ENCODE peak calls at places on chromosomes 12 and 14, in seven cellular contexts. One of them, this sample, is unnamed.

GRCh38 chr12:52151859-52152783 is 39.7 kb downstream of the KRT80 start:
- DNase-seq in naive thymus-derived CD8-positive, alpha-beta T cell: peak; percentile 74
- DNase-seq in activated T-cell treated with anti-CD3 and anti-CD28 coated beads for 4 hours: peak; percentile 62
- DNase-seq in stimulated activated CD4-positive, alpha-beta T cell treated with anti-CD3 and anti-CD28 coated beads, TNF-alpha, amount 100 ng/mL, for 24 hours: peak; percentile 42
- DNase-seq in cardiac fibroblast: peak; percentile 70
- DNase-seq in DMS79: no peak
- DNase-seq in fibroblast of the aortic adventitia: peak; percentile 58
- DNase-seq in this sample: peak; percentile 86

GRCh38 chr12:13204428-13204827 is 7.9 kb downstream of the EMP1 start:
- DNase-seq in naive thymus-derived CD8-positive, alpha-beta T cell: no peak
- DNase-seq in activated T-cell treated with anti-CD3 and anti-CD28 coated beads for 4 hours: no peak
- DNase-seq in stimulated activated CD4-positive, alpha-beta T cell treated with anti-CD3 and anti-CD28 coated beads, TNF-alpha, amount 100 ng/mL, for 24 hours: no peak
- DNase-seq in cardiac fibroblast: peak; percentile 60
- DNase-seq in DMS79: no peak
- DNase-seq in fibroblast of the aortic adventitia: peak; percentile 59
- DNase-seq in this sample: no peak

GRCh38 chr12:104334581-104334980 is 31.0 kb downstream of the EID3 start:
- DNase-seq in naive thymus-derived CD8-positive, alpha-beta T cell: no peak
- DNase-seq in activated T-cell treated with anti-CD3 and anti-CD28 coated beads for 4 hours: no peak
- DNase-seq in stimulated activated CD4-positive, alpha-beta T cell treated with anti-CD3 and anti-CD28 coated beads, TNF-alpha, amount 100 ng/mL, for 24 hours: no peak
- DNase-seq in cardiac fibroblast: peak; percentile 54
- DNase-seq in DMS79: no peak
- DNase-seq in fibroblast of the aortic adventitia: peak; percentile 43
- DNase-seq in this sample: no peak

GRCh38 chr12:57280234-57281062 is 29.5 kb upstream of the STAC3 start:
- DNase-seq in naive thymus-derived CD8-positive, alpha-beta T cell: peak; percentile 68
- DNase-seq in activated T-cell treated with anti-CD3 and anti-CD28 coated beads for 4 hours: peak; percentile 66
- DNase-seq in stimulated activated CD4-positive, alpha-beta T cell treated with anti-CD3 and anti-CD28 coated beads, TNF-alpha, amount 100 ng/mL, for 24 hours: peak; percentile 56
- DNase-seq in cardiac fibroblast: peak; percentile 87
- DNase-seq in DMS79: no peak
- DNase-seq in fibroblast of the aortic adventitia: peak; percentile 93
- DNase-seq in this sample: peak; percentile 54

GRCh38 chr12:68225576-68226476 is at the start of gene IL26:
- DNase-seq in naive thymus-derived CD8-positive, alpha-beta T cell: no peak
- DNase-seq in activated T-cell treated with anti-CD3 and anti-CD28 coated beads for 4 hours: no peak
- DNase-seq in stimulated activated CD4-positive, alpha-beta T cell treated with anti-CD3 and anti-CD28 coated beads, TNF-alpha, amount 100 ng/mL, for 24 hours: no peak
- DNase-seq in cardiac fibroblast: no peak
- DNase-seq in DMS79: no peak
- DNase-seq in fibroblast of the aortic adventitia: peak; percentile 29
- DNase-seq in this sample: no peak

GRCh38 chr14:72888636-72889201 is 5.2 kb downstream of the DPF3 start:
- DNase-seq in naive thymus-derived CD8-positive, alpha-beta T cell: no peak
- DNase-seq in activated T-cell treated with anti-CD3 and anti-CD28 coated beads for 4 hours: no peak
- DNase-seq in stimulated activated CD4-positive, alpha-beta T cell treated with anti-CD3 and anti-CD28 coated beads, TNF-alpha, amount 100 ng/mL, for 24 hours: no peak
- DNase-seq in cardiac fibroblast: peak; percentile 35
- DNase-seq in DMS79: no peak
- DNase-seq in fibroblast of the aortic adventitia: peak; percentile 39
- DNase-seq in this sample: no peak

GRCh38 chr14:23396126-23396525 is 11.9 kb downstream of the MYH6 start:
- DNase-seq in naive thymus-derived CD8-positive, alpha-beta T cell: no peak
- DNase-seq in activated T-cell treated with anti-CD3 and anti-CD28 coated beads for 4 hours: no peak
- DNase-seq in stimulated activated CD4-positive, alpha-beta T cell treated with anti-CD3 and anti-CD28 coated beads, TNF-alpha, amount 100 ng/mL, for 24 hours: no peak
- DNase-seq in cardiac fibroblast: no peak
- DNase-seq in DMS79: no peak
- DNase-seq in fibroblast of the aortic adventitia: no peak
- DNase-seq in this sample: no peak

GRCh38 chr14:64801800-64802199 is 77.9 kb downstream of the SPTB start:
- DNase-seq in naive thymus-derived CD8-positive, alpha-beta T cell: no peak
- DNase-seq in activated T-cell treated with anti-CD3 and anti-CD28 coated beads for 4 hours: no peak
- DNase-seq in stimulated activated CD4-positive, alpha-beta T cell treated with anti-CD3 and anti-CD28 coated beads, TNF-alpha, amount 100 ng/mL, for 24 hours: no peak
- DNase-seq in cardiac fibroblast: peak; percentile 18
- DNase-seq in DMS79: no peak
- DNase-seq in fibroblast of the aortic adventitia: peak; percentile 18
- DNase-seq in this sample: no peak

GRCh38 chr12:123139926-123140674 is 10.8 kb downstream of the PITPNM2 start:
- DNase-seq in naive thymus-derived CD8-positive, alpha-beta T cell: no peak
- DNase-seq in activated T-cell treated with anti-CD3 and anti-CD28 coated beads for 4 hours: no peak
- DNase-seq in stimulated activated CD4-positive, alpha-beta T cell treated with anti-CD3 and anti-CD28 coated beads, TNF-alpha, amount 100 ng/mL, for 24 hours: no peak
- DNase-seq in cardiac fibroblast: peak; percentile 44
- DNase-seq in DMS79: no peak
- DNase-seq in fibroblast of the aortic adventitia: peak; percentile 37
- DNase-seq in this sample: no peak

GRCh38 chr12:51240971-51241370 is 2.3 kb downstream of the DAZAP2 start:
- DNase-seq in naive thymus-derived CD8-positive, alpha-beta T cell: no peak
- DNase-seq in activated T-cell treated with anti-CD3 and anti-CD28 coated beads for 4 hours: no peak
- DNase-seq in stimulated activated CD4-positive, alpha-beta T cell treated with anti-CD3 and anti-CD28 coated beads, TNF-alpha, amount 100 ng/mL, for 24 hours: no peak
- DNase-seq in cardiac fibroblast: no peak
- DNase-seq in DMS79: no peak
- DNase-seq in fibroblast of the aortic adventitia: peak; percentile 36
- DNase-seq in this sample: no peak

GRCh38 chr14:100662850-100663527 is 63.7 kb upstream of the DLK1 start:
- DNase-seq in naive thymus-derived CD8-positive, alpha-beta T cell: peak; percentile 61
- DNase-seq in activated T-cell treated with anti-CD3 and anti-CD28 coated beads for 4 hours: peak; percentile 45
- DNase-seq in stimulated activated CD4-positive, alpha-beta T cell treated with anti-CD3 and anti-CD28 coated beads, TNF-alpha, amount 100 ng/mL, for 24 hours: peak; percentile 44
- DNase-seq in cardiac fibroblast: peak; percentile 73
- DNase-seq in DMS79: no peak
- DNase-seq in fibroblast of the aortic adventitia: peak; percentile 69
- DNase-seq in this sample: peak; percentile 67

GRCh38 chr12:14999421-15000047 is 26.7 kb downstream of the PDE6H start:
- DNase-seq in naive thymus-derived CD8-positive, alpha-beta T cell: no peak
- DNase-seq in activated T-cell treated with anti-CD3 and anti-CD28 coated beads for 4 hours: no peak
- DNase-seq in stimulated activated CD4-positive, alpha-beta T cell treated with anti-CD3 and anti-CD28 coated beads, TNF-alpha, amount 100 ng/mL, for 24 hours: no peak
- DNase-seq in cardiac fibroblast: no peak
- DNase-seq in DMS79: no peak
- DNase-seq in fibroblast of the aortic adventitia: peak; percentile 40
- DNase-seq in this sample: no peak

GRCh38 chr14:80456200-80456599 is 244.9 kb upstream of the DIO2 start:
- DNase-seq in naive thymus-derived CD8-positive, alpha-beta T cell: no peak
- DNase-seq in activated T-cell treated with anti-CD3 and anti-CD28 coated beads for 4 hours: no peak
- DNase-seq in stimulated activated CD4-positive, alpha-beta T cell treated with anti-CD3 and anti-CD28 coated beads, TNF-alpha, amount 100 ng/mL, for 24 hours: no peak
- DNase-seq in cardiac fibroblast: peak; percentile 6
- DNase-seq in DMS79: no peak
- DNase-seq in fibroblast of the aortic adventitia: no peak
- DNase-seq in this sample: no peak

GRCh38 chr12:43113153-43113552 is 438.9 kb downstream of the ADAMTS20 start:
- DNase-seq in naive thymus-derived CD8-positive, alpha-beta T cell: no peak
- DNase-seq in activated T-cell treated with anti-CD3 and anti-CD28 coated beads for 4 hours: no peak
- DNase-seq in stimulated activated CD4-positive, alpha-beta T cell treated with anti-CD3 and anti-CD28 coated beads, TNF-alpha, amount 100 ng/mL, for 24 hours: no peak
- DNase-seq in cardiac fibroblast: peak; percentile 28
- DNase-seq in DMS79: no peak
- DNase-seq in fibroblast of the aortic adventitia: peak; percentile 68
- DNase-seq in this sample: no peak

GRCh38 chr12:115691123-115691522 is 586.4 kb downstream of the MED13L start:
- DNase-seq in naive thymus-derived CD8-positive, alpha-beta T cell: no peak
- DNase-seq in activated T-cell treated with anti-CD3 and anti-CD28 coated beads for 4 hours: no peak
- DNase-seq in stimulated activated CD4-positive, alpha-beta T cell treated with anti-CD3 and anti-CD28 coated beads, TNF-alpha, amount 100 ng/mL, for 24 hours: no peak
- DNase-seq in cardiac fibroblast: no peak
- DNase-seq in DMS79: no peak
- DNase-seq in fibroblast of the aortic adventitia: no peak
- DNase-seq in this sample: no peak

GRCh38 chr12:68224613-68225285 is 861 bp downstream of the IL26 start:
- DNase-seq in naive thymus-derived CD8-positive, alpha-beta T cell: no peak
- DNase-seq in activated T-cell treated with anti-CD3 and anti-CD28 coated beads for 4 hours: no peak
- DNase-seq in stimulated activated CD4-positive, alpha-beta T cell treated with anti-CD3 and anti-CD28 coated beads, TNF-alpha, amount 100 ng/mL, for 24 hours: no peak
- DNase-seq in cardiac fibroblast: peak; percentile 48
- DNase-seq in DMS79: no peak
- DNase-seq in fibroblast of the aortic adventitia: peak; percentile 71
- DNase-seq in this sample: no peak

GRCh38 chr12:121949643-121950397 is 31.4 kb downstream of the CFAP251 start:
- DNase-seq in naive thymus-derived CD8-positive, alpha-beta T cell: no peak
- DNase-seq in activated T-cell treated with anti-CD3 and anti-CD28 coated beads for 4 hours: no peak
- DNase-seq in stimulated activated CD4-positive, alpha-beta T cell treated with anti-CD3 and anti-CD28 coated beads, TNF-alpha, amount 100 ng/mL, for 24 hours: no peak
- DNase-seq in cardiac fibroblast: peak; percentile 85
- DNase-seq in DMS79: no peak
- DNase-seq in fibroblast of the aortic adventitia: peak; percentile 90
- DNase-seq in this sample: no peak

GRCh38 chr14:22926316-22926715 is 2.9 kb downstream of the PRMT5 start:
- DNase-seq in naive thymus-derived CD8-positive, alpha-beta T cell: no peak
- DNase-seq in activated T-cell treated with anti-CD3 and anti-CD28 coated beads for 4 hours: no peak
- DNase-seq in stimulated activated CD4-positive, alpha-beta T cell treated with anti-CD3 and anti-CD28 coated beads, TNF-alpha, amount 100 ng/mL, for 24 hours: no peak
- DNase-seq in cardiac fibroblast: no peak
- DNase-seq in DMS79: no peak
- DNase-seq in fibroblast of the aortic adventitia: no peak
- DNase-seq in this sample: no peak

GRCh38 chr14:61186793-61187641 is 94.1 kb downstream of the TMEM30B start:
- DNase-seq in naive thymus-derived CD8-positive, alpha-beta T cell: no peak
- DNase-seq in activated T-cell treated with anti-CD3 and anti-CD28 coated beads for 4 hours: no peak
- DNase-seq in stimulated activated CD4-positive, alpha-beta T cell treated with anti-CD3 and anti-CD28 coated beads, TNF-alpha, amount 100 ng/mL, for 24 hours: no peak
- DNase-seq in cardiac fibroblast: no peak
- DNase-seq in DMS79: no peak
- DNase-seq in fibroblast of the aortic adventitia: no peak
- DNase-seq in this sample: no peak

GRCh38 chr12:101407054-101407437 is 526 bp downstream of the ARL1 start:
- DNase-seq in naive thymus-derived CD8-positive, alpha-beta T cell: peak; percentile 21
- DNase-seq in activated T-cell treated with anti-CD3 and anti-CD28 coated beads for 4 hours: no peak
- DNase-seq in stimulated activated CD4-positive, alpha-beta T cell treated with anti-CD3 and anti-CD28 coated beads, TNF-alpha, amount 100 ng/mL, for 24 hours: peak; percentile 3
- DNase-seq in cardiac fibroblast: no peak
- DNase-seq in DMS79: peak; percentile 28
- DNase-seq in fibroblast of the aortic adventitia: no peak
- DNase-seq in this sample: no peak

GRCh38 chr14:59200214-59200613 is 11.7 kb downstream of the DAAM1 start:
- DNase-seq in naive thymus-derived CD8-positive, alpha-beta T cell: no peak
- DNase-seq in activated T-cell treated with anti-CD3 and anti-CD28 coated beads for 4 hours: no peak
- DNase-seq in stimulated activated CD4-positive, alpha-beta T cell treated with anti-CD3 and anti-CD28 coated beads, TNF-alpha, amount 100 ng/mL, for 24 hours: no peak
- DNase-seq in cardiac fibroblast: no peak
- DNase-seq in DMS79: no peak
- DNase-seq in fibroblast of the aortic adventitia: no peak
- DNase-seq in this sample: no peak

GRCh38 chr12:131855521-131856142 is 27.4 kb downstream of the MMP17 start:
- DNase-seq in naive thymus-derived CD8-positive, alpha-beta T cell: no peak
- DNase-seq in activated T-cell treated with anti-CD3 and anti-CD28 coated beads for 4 hours: no peak
- DNase-seq in stimulated activated CD4-positive, alpha-beta T cell treated with anti-CD3 and anti-CD28 coated beads, TNF-alpha, amount 100 ng/mL, for 24 hours: no peak
- DNase-seq in cardiac fibroblast: no peak
- DNase-seq in DMS79: no peak
- DNase-seq in fibroblast of the aortic adventitia: no peak
- DNase-seq in this sample: no peak

GRCh38 chr12:42564540-42564939 is 25.0 kb downstream of the PRICKLE1 start:
- DNase-seq in naive thymus-derived CD8-positive, alpha-beta T cell: no peak
- DNase-seq in activated T-cell treated with anti-CD3 and anti-CD28 coated beads for 4 hours: no peak
- DNase-seq in stimulated activated CD4-positive, alpha-beta T cell treated with anti-CD3 and anti-CD28 coated beads, TNF-alpha, amount 100 ng/mL, for 24 hours: no peak
- DNase-seq in cardiac fibroblast: peak; percentile 13
- DNase-seq in DMS79: no peak
- DNase-seq in fibroblast of the aortic adventitia: peak; percentile 55
- DNase-seq in this sample: no peak

GRCh38 chr14:27623782-27624181 is 1025.9 kb upstream of the NOVA1 start:
- DNase-seq in naive thymus-derived CD8-positive, alpha-beta T cell: no peak
- DNase-seq in activated T-cell treated with anti-CD3 and anti-CD28 coated beads for 4 hours: no peak
- DNase-seq in stimulated activated CD4-positive, alpha-beta T cell treated with anti-CD3 and anti-CD28 coated beads, TNF-alpha, amount 100 ng/mL, for 24 hours: no peak
- DNase-seq in cardiac fibroblast: no peak
- DNase-seq in DMS79: no peak
- DNase-seq in fibroblast of the aortic adventitia: no peak
- DNase-seq in this sample: no peak

GRCh38 chr12:76685246-76685678 is 78.7 kb upstream of the ZDHHC17 start:
- DNase-seq in naive thymus-derived CD8-positive, alpha-beta T cell: no peak
- DNase-seq in activated T-cell treated with anti-CD3 and anti-CD28 coated beads for 4 hours: no peak
- DNase-seq in stimulated activated CD4-positive, alpha-beta T cell treated with anti-CD3 and anti-CD28 coated beads, TNF-alpha, amount 100 ng/mL, for 24 hours: no peak
- DNase-seq in cardiac fibroblast: peak; percentile 74
- DNase-seq in DMS79: no peak
- DNase-seq in fibroblast of the aortic adventitia: peak; percentile 64
- DNase-seq in this sample: no peak

GRCh38 chr14:24415421-24416253 is 13.8 kb downstream of the CBLN3 start:
- DNase-seq in naive thymus-derived CD8-positive, alpha-beta T cell: no peak
- DNase-seq in activated T-cell treated with anti-CD3 and anti-CD28 coated beads for 4 hours: no peak
- DNase-seq in stimulated activated CD4-positive, alpha-beta T cell treated with anti-CD3 and anti-CD28 coated beads, TNF-alpha, amount 100 ng/mL, for 24 hours: no peak
- DNase-seq in cardiac fibroblast: no peak
- DNase-seq in DMS79: no peak
- DNase-seq in fibroblast of the aortic adventitia: no peak
- DNase-seq in this sample: no peak

GRCh38 chr12:27319848-27320247 is 12.8 kb upstream of the BMAL2 start:
- DNase-seq in naive thymus-derived CD8-positive, alpha-beta T cell: no peak
- DNase-seq in activated T-cell treated with anti-CD3 and anti-CD28 coated beads for 4 hours: no peak
- DNase-seq in stimulated activated CD4-positive, alpha-beta T cell treated with anti-CD3 and anti-CD28 coated beads, TNF-alpha, amount 100 ng/mL, for 24 hours: no peak
- DNase-seq in cardiac fibroblast: no peak
- DNase-seq in DMS79: no peak
- DNase-seq in fibroblast of the aortic adventitia: no peak
- DNase-seq in this sample: no peak

GRCh38 chr14:23539209-23539866 is 12.2 kb downstream of the ZFHX2 start:
- DNase-seq in naive thymus-derived CD8-positive, alpha-beta T cell: peak; percentile 47
- DNase-seq in activated T-cell treated with anti-CD3 and anti-CD28 coated beads for 4 hours: no peak
- DNase-seq in stimulated activated CD4-positive, alpha-beta T cell treated with anti-CD3 and anti-CD28 coated beads, TNF-alpha, amount 100 ng/mL, for 24 hours: no peak
- DNase-seq in cardiac fibroblast: peak; percentile 47
- DNase-seq in DMS79: peak; percentile 37
- DNase-seq in fibroblast of the aortic adventitia: peak; percentile 39
- DNase-seq in this sample: peak; percentile 61

GRCh38 chr12:62732861-62733427 is 202.0 kb downstream of the PPM1H start:
- DNase-seq in naive thymus-derived CD8-positive, alpha-beta T cell: no peak
- DNase-seq in activated T-cell treated with anti-CD3 and anti-CD28 coated beads for 4 hours: no peak
- DNase-seq in stimulated activated CD4-positive, alpha-beta T cell treated with anti-CD3 and anti-CD28 coated beads, TNF-alpha, amount 100 ng/mL, for 24 hours: no peak
- DNase-seq in cardiac fibroblast: peak; percentile 76
- DNase-seq in DMS79: no peak
- DNase-seq in fibroblast of the aortic adventitia: peak; percentile 83
- DNase-seq in this sample: no peak

GRCh38 chr14:57889245-57889644 is 23.4 kb upstream of the SLC35F4 start:
- DNase-seq in naive thymus-derived CD8-positive, alpha-beta T cell: no peak
- DNase-seq in activated T-cell treated with anti-CD3 and anti-CD28 coated beads for 4 hours: no peak
- DNase-seq in stimulated activated CD4-positive, alpha-beta T cell treated with anti-CD3 and anti-CD28 coated beads, TNF-alpha, amount 100 ng/mL, for 24 hours: no peak
- DNase-seq in cardiac fibroblast: peak; percentile 62
- DNase-seq in DMS79: peak; percentile 89
- DNase-seq in fibroblast of the aortic adventitia: peak; percentile 57
- DNase-seq in this sample: no peak

GRCh38 chr14:39219075-39219499 is 14.6 kb upstream of the MIA2 start:
- DNase-seq in naive thymus-derived CD8-positive, alpha-beta T cell: no peak
- DNase-seq in activated T-cell treated with anti-CD3 and anti-CD28 coated beads for 4 hours: no peak
- DNase-seq in stimulated activated CD4-positive, alpha-beta T cell treated with anti-CD3 and anti-CD28 coated beads, TNF-alpha, amount 100 ng/mL, for 24 hours: no peak
- DNase-seq in cardiac fibroblast: peak; percentile 89
- DNase-seq in DMS79: no peak
- DNase-seq in fibroblast of the aortic adventitia: peak; percentile 79
- DNase-seq in this sample: no peak

GRCh38 chr12:22880810-22881209 is 255.8 kb downstream of the ETNK1 start:
- DNase-seq in naive thymus-derived CD8-positive, alpha-beta T cell: no peak
- DNase-seq in activated T-cell treated with anti-CD3 and anti-CD28 coated beads for 4 hours: no peak
- DNase-seq in stimulated activated CD4-positive, alpha-beta T cell treated with anti-CD3 and anti-CD28 coated beads, TNF-alpha, amount 100 ng/mL, for 24 hours: no peak
- DNase-seq in cardiac fibroblast: no peak
- DNase-seq in DMS79: no peak
- DNase-seq in fibroblast of the aortic adventitia: no peak
- DNase-seq in this sample: no peak

GRCh38 chr12:81337891-81338290 is 260.0 kb downstream of the ACSS3 start:
- DNase-seq in naive thymus-derived CD8-positive, alpha-beta T cell: no peak
- DNase-seq in activated T-cell treated with anti-CD3 and anti-CD28 coated beads for 4 hours: no peak
- DNase-seq in stimulated activated CD4-positive, alpha-beta T cell treated with anti-CD3 and anti-CD28 coated beads, TNF-alpha, amount 100 ng/mL, for 24 hours: no peak
- DNase-seq in cardiac fibroblast: peak; percentile 1
- DNase-seq in DMS79: no peak
- DNase-seq in fibroblast of the aortic adventitia: no peak
- DNase-seq in this sample: no peak